ENCODE peak calls at places on chromosomes 13 and 19, in seven cellular contexts. Q, Z, S, T, P, V and H are unnamed samples.

GRCh38 chr13:24202215-24202614 is 41.7 kb downstream of the SPATA13 start:
- DNase-seq in Q (no peak), Z (no peak), S (no peak), T (no peak), P (peak; percentile 61), V (no peak), H (no peak)

GRCh38 chr13:84208251-84208650 is 326.0 kb upstream of the SLITRK1 start:
- DNase-seq in Q (no peak), Z (no peak), S (no peak), T (no peak), P (no peak), V (no peak), H (no peak)

GRCh38 chr19:5864013-5864720 is 6.2 kb downstream of the FUT5 start:
- DNase-seq in Q (no peak), Z (no peak), S (no peak), T (no peak), P (no peak), V (no peak), H (no peak)

GRCh38 chr19:3005345-3005744 is 23.7 kb downstream of the TLE2 start:
- DNase-seq in Q (no peak), Z (no peak), S (no peak), T (no peak), P (no peak), V (no peak), H (no peak)

GRCh38 chr19:48696353-48697010 is 711 bp downstream of the FUT2 start:
- DNase-seq in Q (no peak), Z (no peak), S (peak; percentile 56), T (no peak), P (peak; percentile 47), V (no peak), H (peak; percentile 40)

GRCh38 chr13:30526612-30527217 is 61.0 kb upstream of the HMGB1 start:
- DNase-seq in Q (peak; percentile 7), Z (peak; percentile 6), S (no peak), T (peak; percentile 33), P (no peak), V (peak; percentile 6), H (no peak)

GRCh38 chr19:30219682-30220081 is 152.5 kb upstream of the ZNF536 start:
- DNase-seq in Q (no peak), Z (no peak), S (no peak), T (no peak), P (no peak), V (no peak), H (no peak)

GRCh38 chr13:33262997-33263396 is 22.6 kb downstream of the STARD13 start:
- DNase-seq in Q (no peak), Z (no peak), S (no peak), T (no peak), P (no peak), V (no peak), H (no peak)

GRCh38 chr13:45278096-45278645 is 62.8 kb downstream of the TPT1 start:
- DNase-seq in Q (peak; percentile 42), Z (no peak), S (no peak), T (no peak), P (no peak), V (no peak), H (no peak)

GRCh38 chr13:30017880-30018279 is 167.5 kb upstream of the UBL3 start:
- DNase-seq in Q (no peak), Z (no peak), S (no peak), T (no peak), P (no peak), V (no peak), H (no peak)

GRCh38 chr19:30060872-30061556 is 119.0 kb downstream of the URI1 start:
- DNase-seq in Q (no peak), Z (no peak), S (no peak), T (no peak), P (no peak), V (no peak), H (no peak)

GRCh38 chr19:35206379-35206778 is 22.2 kb downstream of the FAM187B start:
- DNase-seq in Q (no peak), Z (no peak), S (no peak), T (no peak), P (no peak), V (no peak), H (no peak)

GRCh38 chr13:100733261-100733660 is 58.7 kb upstream of the TMTC4 start:
- DNase-seq in Q (no peak), Z (no peak), S (no peak), T (no peak), P (no peak), V (no peak), H (no peak)

GRCh38 chr13:20412761-20413355 is 112.8 kb downstream of the CRYL1 start:
- DNase-seq in Q (peak; percentile 47), Z (no peak), S (no peak), T (no peak), P (no peak), V (no peak), H (no peak)

GRCh38 chr13:27622102-27622820 is 569 bp downstream of the POLR1D start:
- DNase-seq in Q (no peak), Z (no peak), S (no peak), T (no peak), P (no peak), V (no peak), H (no peak)

GRCh38 chr13:99432637-99433542 is 68.4 kb upstream of the TM9SF2 start:
- DNase-seq in Q (peak; percentile 65), Z (peak; percentile 53), S (peak; percentile 15), T (peak; percentile 28), P (peak; percentile 52), V (peak; percentile 84), H (peak; percentile 78)

GRCh38 chr19:50300814-50301606 is 28.2 kb downstream of the KCNC3 start:
- DNase-seq in Q (peak; percentile 80), Z (no peak), S (no peak), T (no peak), P (no peak), V (peak; percentile 76), H (no peak)

GRCh38 chr19:42985588-42985987 is 40.7 kb downstream of the PSG11 start:
- DNase-seq in Q (no peak), Z (no peak), S (no peak), T (no peak), P (no peak), V (no peak), H (no peak)

DNA sequence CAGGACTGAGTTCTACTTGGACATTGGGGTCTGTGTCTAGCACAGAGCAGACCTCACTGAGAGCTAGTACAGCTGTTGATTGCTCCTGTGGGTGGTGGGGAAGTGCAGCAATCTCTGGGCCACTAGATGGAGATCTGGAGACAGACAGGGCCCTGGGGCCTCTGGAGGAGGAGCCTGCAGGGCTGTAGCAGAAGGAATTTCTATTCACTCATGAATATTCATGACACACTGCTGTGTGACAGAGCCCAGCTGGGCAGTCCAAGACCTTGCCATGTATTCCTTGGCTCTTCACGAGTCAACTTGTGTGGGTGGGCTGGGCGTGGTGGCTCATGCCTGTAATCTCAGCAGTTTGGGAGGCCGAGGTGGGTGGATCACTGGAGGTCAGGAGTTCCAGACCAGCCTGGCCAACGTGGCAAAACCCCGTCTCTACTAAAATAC is 37.5 kb downstream of the SUGP2 start:
- DNase-seq in Q (peak; percentile 93), Z (peak; percentile 28), S (peak; percentile 81), T (no peak), P (peak; percentile 35), V (peak; percentile 88), H (peak; percentile 70)
- TF ChIP-seq CTCF in Q (peak; percentile 92), Z (peak; percentile 51), S (peak; percentile 69), T (no peak), P (no peak), V (peak; percentile 87), H (no peak)

DNA sequence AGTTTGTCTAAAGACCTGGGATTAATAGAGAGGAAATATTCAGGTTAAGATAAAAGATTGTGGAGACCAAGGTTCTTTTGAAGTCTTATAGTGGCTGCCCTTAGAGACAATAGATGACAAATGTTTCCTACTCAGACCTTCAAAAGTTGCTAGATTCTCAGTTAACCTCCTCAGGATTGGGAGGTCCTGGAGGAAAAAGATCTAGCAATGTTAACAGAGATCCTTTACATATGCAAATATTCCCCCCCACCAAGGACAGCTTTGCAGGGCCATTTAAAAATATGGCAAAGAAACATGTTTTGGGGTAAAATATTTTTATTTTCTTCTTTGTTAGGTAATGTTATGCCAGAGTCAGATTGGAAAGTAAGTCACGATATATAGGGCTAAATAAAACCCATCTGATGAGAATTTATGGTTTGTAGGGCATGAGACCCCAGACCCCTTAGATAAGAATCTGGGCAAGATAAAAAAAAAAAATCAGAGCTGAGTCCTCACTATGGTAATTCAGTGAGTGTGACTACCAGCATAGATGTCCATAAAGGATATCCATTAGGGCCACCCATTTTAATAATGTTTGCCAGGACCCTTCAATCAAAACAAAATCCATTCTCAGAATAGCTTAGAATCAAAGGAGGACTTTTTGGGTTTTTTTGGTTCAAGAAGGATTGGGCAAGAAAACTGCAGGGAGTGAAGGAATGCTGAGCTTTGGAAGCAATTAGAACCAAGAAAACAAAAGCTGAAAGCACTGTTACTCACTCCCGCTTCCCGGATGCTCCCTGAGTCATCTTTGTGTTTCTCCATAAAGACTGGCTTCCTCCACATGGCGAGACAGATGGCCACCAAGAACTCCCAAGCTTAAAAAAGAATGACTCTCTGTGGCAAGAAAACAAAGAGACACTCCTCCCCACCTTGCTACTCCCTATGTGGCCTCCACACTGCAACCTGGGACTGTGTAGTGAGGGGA is 28.2 kb downstream of the VSTM1 start:
- DNase-seq in Q (peak; percentile 86), Z (no peak), S (no peak), T (no peak), P (no peak), V (peak; percentile 78), H (no peak)
- H3K27ac ChIP-seq in Q (no peak overlapping the region), Z (no peak overlapping the region), S (no peak overlapping the region), T (no peak overlapping the region), P (no peak overlapping the region), V (peak overlapping the region; percentile 65), H (no peak overlapping the region)

GRCh38 chr13:109789262-109789661 is 2.9 kb upstream of the IRS2 start:
- DNase-seq in Q (no peak), Z (no peak), S (no peak), T (no peak), P (no peak), V (no peak), H (peak; percentile 58)
- H3K4me3 ChIP-seq in Q (no peak overlapping the region), Z (no peak overlapping the region), S (no peak overlapping the region), T (no peak overlapping the region), P (no peak overlapping the region), V (no peak overlapping the region), H (no peak overlapping the region)

GRCh38 chr13:18992791-18993190 is 188.8 kb downstream of the TUBA3C start:
- DNase-seq in Q (no peak), Z (no peak), S (no peak), T (no peak), P (peak; percentile 77), V (no peak), H (peak; percentile 92)
- TF ChIP-seq CTCF in Q (no peak), Z (no peak), S (no peak), T (no peak), P (no peak), V (no peak), H (no peak)